ENCODE peak calls at places on chromosomes 7 and 10, in four cellular contexts. T is neural progenitor cell; J is sigmoid colon; L is CD8-positive, alpha-beta T cell. A is an unnamed sample. For H3K4me1 and H3K36me3, the result is how much of the 10 kb centered on the place peaks cover.

GRCh38 chr10:77850620-77851231 is 75.8 kb downstream of the DLG5 start:
- DNase-seq in T (no peak), J (no peak), L (no peak), A (no peak)

GRCh38 chr7:28802450-28802849 is 155.7 kb downstream of the TRIL start:
- DNase-seq in T (no peak), J (no peak), L (no peak), A (no peak)

GRCh38 chr7:52423251-52423650 is 612.2 kb upstream of the POM121L12 start:
- DNase-seq in T (no peak), J (no peak), L (no peak), A (no peak)

GRCh38 chr7:129341838-129342806 is 92.1 kb upstream of the STRIP2 start:
- DNase-seq in T (no peak), J (no peak), L (no peak), A (no peak)

GRCh38 chr7:2145835-2146580 is 86.7 kb downstream of the MAD1L1 start:
- DNase-seq in T (no peak), J (no peak), L (no peak), A (no peak)

GRCh38 chr7:45202618-45203017 is 45.0 kb downstream of the RAMP3 start:
- DNase-seq in T (no peak), J (no peak), L (no peak), A (no peak)

GRCh38 chr10:33878238-33878637 is 543.8 kb upstream of the NRP1 start:
- DNase-seq in T (no peak), J (no peak), L (no peak), A (no peak)

GRCh38 chr10:5292196-5292735 is 72.5 kb upstream of the UCN3 start:
- DNase-seq in T (no peak), J (no peak), L (peak), A (no peak)

GRCh38 chr10:3563298-3563697 is 221.7 kb downstream of the KLF6 start:
- DNase-seq in T (no peak), J (no peak), L (no peak), A (no peak)

GRCh38 chr10:73647211-73647874 is 6.1 kb upstream of the MYOZ1 start:
- DNase-seq in T (peak), J (peak), L (no peak), A (peak)

GRCh38 chr7:151308791-151309190 is 32.8 kb upstream of the NUB1 start:
- DNase-seq in T (no peak), J (no peak), L (no peak), A (no peak)

GRCh38 chr10:30207485-30208052 is 141.5 kb downstream of the MTPAP start:
- DNase-seq in T (no peak), J (no peak), L (no peak), A (no peak)

GRCh38 chr7:116569737-116570136 is 44.9 kb downstream of the CAV1 start:
- DNase-seq in T (no peak), J (no peak), L (no peak), A (no peak)

GRCh38 chr7:72753781-72754180 is 74.2 kb downstream of the TYW1B start:
- DNase-seq in T (no peak), J (no peak), L (no peak), A (no peak)

GRCh38 chr7:78037603-78038002 is 239.0 kb downstream of the PHTF2 start:
- DNase-seq in T (no peak), J (no peak), L (no peak), A (peak)

GRCh38 chr7:148110097-148110868 is 480.3 kb upstream of the C7orf33 start:
- DNase-seq in T (peak), J (no peak), L (no peak), A (peak)

GRCh38 chr7:81029523-81029922 is 110.7 kb upstream of the SEMA3C start:
- DNase-seq in T (no peak), J (no peak), L (no peak), A (no peak)

GRCh38 chr7:155796381-155797261 is 15.6 kb downstream of the SHH start:
- DNase-seq in T (peak), J (no peak), L (peak), A (peak)

GRCh38 chr7:26910221-26910620 is 45.8 kb upstream of the SKAP2 start:
- DNase-seq in T (no peak), J (no peak), L (no peak), A (peak)

GRCh38 chr10:89979726-89980125 is 278.3 kb downstream of the KIF20B start:
- DNase-seq in T (no peak), J (no peak), L (no peak), A (no peak)

GRCh38 chr10:97280783-97281182 is 11.7 kb downstream of the ARHGAP19 start:
- DNase-seq in T (no peak), J (no peak), L (no peak), A (no peak)

GRCh38 chr7:22481726-22482125 is 18.3 kb downstream of the STEAP1B start:
- DNase-seq in T (no peak), J (no peak), L (no peak), A (no peak)

GRCh38 chr10:26437637-26438461 is at the start of gene APBB1IP:
- DNase-seq in T (peak), J (peak), L (peak), A (peak)

GRCh38 chr7:91767820-91768219 is 112.7 kb downstream of the MTERF1 start:
- DNase-seq in T (no peak), J (no peak), L (no peak), A (peak)

GRCh38 chr10:77554996-77555397 is 82.6 kb downstream of the KCNMA1 start:
- DNase-seq in T (no peak), J (peak), L (no peak), A (no peak)

GRCh38 chr10:1301138-1301537 is 245.0 kb downstream of the WDR37 start:
- DNase-seq in T (no peak), J (no peak), L (no peak), A (no peak)

GRCh38 chr10:128130051-128130450 is 3.8 kb upstream of the MKI67 start:
- DNase-seq in T (no peak), J (no peak), L (no peak), A (no peak)

GRCh38 chr7:99780588-99780987 is 3.4 kb downstream of the CYP3A4 start:
- DNase-seq in T (no peak), J (no peak), L (no peak), A (no peak)

GRCh38 chr7:150340024-150340749 is 1.2 kb downstream of the RARRES2 start:
- DNase-seq in T (peak), J (peak), L (no peak), A (peak)

GRCh38 chr7:18386590-18386989 is 109.0 kb upstream of the HDAC9 start:
- DNase-seq in T (no peak), J (no peak), L (no peak), A (no peak)

GRCh38 chr10:14533295-14533694 is 202.6 kb upstream of the FRMD4A start:
- DNase-seq in T (no peak), J (no peak), L (no peak), A (no peak)

GRCh38 chr10:14534152-14534551 is 203.4 kb upstream of the FRMD4A start:
- DNase-seq in T (no peak), J (no peak), L (no peak), A (no peak)

GRCh38 chr10:14532473-14533251 is 201.9 kb upstream of the FRMD4A start:
- DNase-seq in T (no peak), J (no peak), L (no peak), A (no peak)

GRCh38 chr10:14536269-14536903 is 205.7 kb upstream of the FRMD4A start:
- DNase-seq in T (no peak), J (no peak), L (no peak), A (no peak)

GRCh38 chr10:14535497-14536199 is 204.9 kb upstream of the FRMD4A start:
- DNase-seq in T (no peak), J (no peak), L (no peak), A (no peak)
- H3K4me1 ChIP-seq in T (under half), J (under half), L (under half), A (under half)

GRCh38 chr10:93445097-93445960 is 36.8 kb downstream of the MYOF start:
- DNase-seq in T (peak), J (peak), L (no peak), A (peak)
- H3K36me3 ChIP-seq in T (under half), J (under half), L (under half), A (half or more)

GRCh38 chr10:112996462-112996861 is 46.4 kb downstream of the TCF7L2 start:
- DNase-seq in T (no peak), J (no peak), L (no peak), A (no peak)

GRCh38 chr10:113000876-113001598 is 51.0 kb downstream of the TCF7L2 start:
- DNase-seq in T (peak), J (no peak), L (no peak), A (peak)

GRCh38 chr10:113001599-113002448 is 51.8 kb downstream of the TCF7L2 start:
- DNase-seq in T (no peak), J (no peak), L (no peak), A (no peak)

GRCh38 chr10:113000454-113000853 is 50.4 kb downstream of the TCF7L2 start:
- DNase-seq in T (no peak), J (no peak), L (no peak), A (no peak)

GRCh38 chr10:112999102-112999501 is 49.1 kb downstream of the TCF7L2 start:
- DNase-seq in T (no peak), J (no peak), L (no peak), A (no peak)
- H3K4me1 ChIP-seq in T (under half), J (half or more), L (under half), A (under half)

DNA sequence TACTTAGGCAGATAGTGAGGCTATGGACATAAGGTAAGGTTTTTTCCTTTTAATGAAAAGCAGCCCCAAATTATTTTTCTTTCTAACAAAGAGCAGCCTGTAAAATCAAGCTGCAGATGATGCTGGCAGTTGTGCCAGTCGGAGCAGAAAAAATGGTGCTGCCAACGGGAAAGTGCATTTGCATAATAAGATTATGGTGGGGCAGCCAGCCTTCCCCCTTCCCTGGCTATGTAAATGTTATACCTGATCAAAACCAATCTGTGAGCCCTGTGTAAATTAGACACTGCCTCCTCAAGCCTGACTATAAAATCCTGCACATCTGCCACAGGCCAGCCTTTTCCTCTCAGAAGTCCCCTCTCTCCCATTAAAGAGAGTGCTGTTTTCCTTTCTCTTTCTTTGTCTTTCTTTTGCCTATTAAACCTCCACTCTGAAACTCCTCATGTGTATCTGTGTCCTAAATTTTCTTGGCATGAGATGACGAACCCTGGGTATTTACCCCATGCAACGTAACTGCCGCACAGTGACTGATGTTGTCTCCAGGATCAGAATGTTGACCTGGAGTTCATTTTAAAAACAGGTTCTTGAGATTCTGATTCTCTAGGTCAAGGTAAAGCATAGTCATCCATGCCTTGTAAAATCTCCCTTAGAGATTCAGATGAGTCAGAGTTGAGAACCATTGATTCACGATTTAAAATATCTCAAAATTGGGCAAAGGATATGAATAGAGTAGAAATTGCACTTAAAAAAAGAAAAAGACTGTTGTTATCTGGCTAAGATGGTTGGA is 167.3 kb upstream of the C1GALT1 start:
- DNase-seq in T (peak), J (no peak), L (no peak), A (no peak)
- H3K36me3 ChIP-seq in T (under half), J (under half), L (under half), A (under half)

GRCh38 chr10:71319800-71320392 is 837 bp downstream of the SLC29A3 start:
- DNase-seq in T (peak), J (no peak), L (no peak), A (no peak)
- H3K4me1 ChIP-seq in T (under half), J (under half), L (under half), A (under half)

GRCh38 chr7:100825215-100825671 is 2.1 kb downstream of the EPHB4 start:
- DNase-seq in T (peak), J (no peak), L (no peak), A (peak)

GRCh38 chr7:100822236-100823139 is 4.8 kb downstream of the EPHB4 start:
- DNase-seq in T (no peak), J (no peak), L (no peak), A (no peak)

GRCh38 chr7:100823534-100823933 is 3.8 kb downstream of the EPHB4 start:
- DNase-seq in T (no peak), J (no peak), L (no peak), A (no peak)

GRCh38 chr7:100824499-100825214 is 2.7 kb downstream of the EPHB4 start:
- DNase-seq in T (no peak), J (no peak), L (no peak), A (no peak)

GRCh38 chr7:100823140-100823525 is 4.2 kb downstream of the EPHB4 start:
- DNase-seq in T (no peak), J (no peak), L (no peak), A (no peak)
- H3K36me3 ChIP-seq in T (under half), J (half or more), L (under half), A (half or more)

A was measured in endodermal cell.